ENCODE peak calls at places on chromosomes 16 and 17, in ten cellular contexts. W is left lung, E is psoas muscle, P is HepG2, H is pancreas, L is neural progenitor cell, G is MM.1S, Y is tibial artery, A is adrenal gland, S is cardiac muscle cell. K is an unnamed sample.

GRCh38 chr17:50865060-50865867 is 890 bp downstream of the TOB1 start:
- DNase-seq in W (peak; percentile 91), E (peak; percentile 90), P (peak; percentile 70), H (peak; percentile 82), L (peak; percentile 82), G (peak; percentile 61), Y (peak; percentile 45), A (peak; percentile 66), S (peak; percentile 66), K (peak; percentile 73)

GRCh38 chr17:21537302-21537701 is 155.0 kb upstream of the KCNJ18 start:
- DNase-seq in W (no peak), E (no peak), P (no peak), H (no peak), L (no peak), G (no peak), Y (no peak), A (no peak), S (no peak), K (no peak)

GRCh38 chr16:75909746-75910145 is 183.5 kb upstream of the CPHXL start:
- DNase-seq in W (no peak), E (no peak), P (no peak), H (no peak), L (no peak), G (peak; percentile 76), Y (no peak), A (no peak), S (no peak), K (no peak)

GRCh38 chr16:11328172-11329079 is 16.8 kb upstream of the RMI2 start:
- DNase-seq in W (no peak), E (peak; percentile 78), P (no peak), H (no peak), L (peak; percentile 81), G (peak; percentile 93), Y (peak; percentile 48), A (peak; percentile 78), S (peak; percentile 28), K (peak; percentile 91)

GRCh38 chr16:66604376-66605176 is at the start of gene CMTM3:
- DNase-seq in W (peak; percentile 94), E (peak; percentile 82), P (peak; percentile 54), H (peak; percentile 49), L (peak; percentile 91), G (peak; percentile 29), Y (peak; percentile 50), A (peak; percentile 72), S (peak; percentile 83), K (peak; percentile 73)

GRCh38 chr16:55376045-55376444 is 52.0 kb downstream of the IRX6 start:
- DNase-seq in W (no peak), E (no peak), P (no peak), H (no peak), L (no peak), G (no peak), Y (no peak), A (no peak), S (no peak), K (no peak)

GRCh38 chr17:56425483-56425882 is 168.0 kb upstream of the NOG start:
- DNase-seq in W (no peak), E (no peak), P (no peak), H (no peak), L (no peak), G (no peak), Y (no peak), A (no peak), S (no peak), K (no peak)

GRCh38 chr17:74454197-74455024 is 12.0 kb upstream of the CD300A start:
- DNase-seq in W (peak; percentile 99), E (peak; percentile 96), P (peak; percentile 80), H (peak; percentile 43), L (peak; percentile 38), G (no peak), Y (peak; percentile 91), A (peak; percentile 91), S (no peak), K (peak; percentile 92)

GRCh38 chr17:79812969-79813825 is 16.3 kb upstream of the CBX8 start:
- DNase-seq in W (peak; percentile 70), E (no peak), P (no peak), H (no peak), L (peak; percentile 75), G (no peak), Y (no peak), A (no peak), S (no peak), K (no peak)

GRCh38 chr17:73710095-73710592 is 65.9 kb upstream of the SDK2 start:
- DNase-seq in W (no peak), E (no peak), P (peak; percentile 54), H (peak; percentile 60), L (peak; percentile 83), G (peak; percentile 38), Y (peak; percentile 34), A (peak; percentile 80), S (peak; percentile 85), K (no peak)

GRCh38 chr17:79082311-79083190 is 7.9 kb downstream of the ENGASE start:
- DNase-seq in W (peak; percentile 91), E (peak; percentile 76), P (peak; percentile 27), H (peak; percentile 53), L (peak; percentile 76), G (no peak), Y (no peak), A (peak; percentile 62), S (peak; percentile 39), K (no peak)

GRCh38 chr16:77744136-77744535 is 21.8 kb downstream of the NUDT7 start:
- DNase-seq in W (no peak), E (no peak), P (no peak), H (no peak), L (no peak), G (no peak), Y (no peak), A (no peak), S (no peak), K (no peak)

DNA sequence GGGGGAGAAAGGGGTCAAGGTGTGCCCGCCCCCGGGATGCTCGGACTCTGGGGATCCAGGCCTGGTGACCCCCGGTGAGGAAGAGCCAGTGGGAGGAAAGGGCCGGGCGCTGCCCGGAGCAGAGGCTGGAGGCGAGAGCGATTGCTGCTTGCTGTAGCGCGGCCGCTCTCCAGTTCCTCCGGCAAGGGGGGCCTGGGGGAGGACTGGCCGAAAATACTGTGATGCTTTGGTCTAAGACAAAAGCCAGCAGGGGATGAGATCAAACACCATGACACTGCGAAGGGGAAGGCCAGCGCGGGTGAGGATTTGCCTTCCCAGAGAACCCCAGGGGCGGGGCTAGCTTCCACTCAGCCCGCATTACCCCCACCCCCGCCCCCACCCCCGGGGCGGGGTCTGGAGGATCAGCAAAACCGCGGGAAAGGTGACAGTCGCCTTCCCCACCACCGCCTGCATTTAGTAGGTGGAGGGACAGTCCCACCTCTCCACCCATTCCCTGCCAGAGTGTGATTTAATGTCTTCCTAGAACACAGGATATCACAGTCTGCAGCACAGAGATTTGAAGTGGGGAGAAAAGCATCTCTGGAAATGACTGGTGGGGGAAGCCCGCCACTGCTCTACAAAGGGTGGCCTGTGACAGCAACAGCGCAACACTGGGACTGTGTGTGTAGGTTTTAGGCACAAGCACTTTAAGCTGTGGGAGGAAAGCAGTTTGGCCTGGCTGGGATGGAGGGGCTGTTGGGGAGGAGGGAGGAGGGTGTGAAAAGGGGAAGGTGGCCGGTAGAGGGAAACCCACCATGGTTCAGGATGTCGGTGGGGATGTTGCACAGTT is 25.7 kb downstream of the MRC2 start:
- DNase-seq in W (peak; percentile 90), E (peak; percentile 79), P (no peak), H (peak; percentile 60), L (peak; percentile 95), G (peak; percentile 34), Y (peak; percentile 62), A (peak; percentile 49), S (peak; percentile 45), K (peak; percentile 53)
- H3K27me3 ChIP-seq in W (no peaks in the 10 kb centered on the region), E (no peaks in the 10 kb centered on the region), P (peaks cover 15% of the 10 kb centered on the region), H (no peaks in the 10 kb centered on the region), L (peaks cover 11% of the 10 kb centered on the region), G (peaks cover 10% of the 10 kb centered on the region), Y (no peaks in the 10 kb centered on the region), A (no peaks in the 10 kb centered on the region), S (no peaks in the 10 kb centered on the region), K (no peaks in the 10 kb centered on the region)

GRCh38 chr17:17741346-17742023 is 60.2 kb downstream of the RAI1 start:
- DNase-seq in W (no peak), E (no peak), P (no peak), H (no peak), L (peak; percentile 91), G (no peak), Y (no peak), A (no peak), S (no peak), K (no peak)
- TF ChIP-seq CTCF in W (no peak), E (no peak), P (no peak), H (no peak), L (peak; percentile 29), G (no peak), Y (no peak), A (peak; percentile 25), S (peak; percentile 27), K (no peak)

DNA sequence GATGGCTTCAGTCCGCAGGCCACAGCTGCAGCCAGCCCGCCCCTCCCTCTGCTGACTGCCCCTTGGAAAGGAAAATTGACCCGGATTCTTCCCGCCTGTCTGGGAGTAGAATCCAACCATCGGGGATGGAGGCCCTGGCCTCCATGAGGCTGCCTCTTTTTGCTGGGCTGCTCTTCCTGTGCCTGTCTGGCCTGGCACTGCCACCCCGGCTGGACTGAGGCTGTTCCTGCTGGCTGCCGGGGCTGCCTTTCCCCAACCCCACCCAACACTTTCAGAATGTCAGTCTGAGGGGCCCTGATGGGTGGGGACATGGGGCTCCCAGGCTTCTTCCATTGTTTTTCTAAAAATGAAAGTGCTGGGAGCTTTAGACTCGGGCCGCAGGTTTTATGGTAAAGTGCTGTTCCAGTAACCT is 7.3 kb downstream of the BAHCC1 start:
- DNase-seq in W (no peak), E (no peak), P (no peak), H (no peak), L (no peak), G (no peak), Y (no peak), A (no peak), S (no peak), K (no peak)
- H3K27me3 ChIP-seq in W (no peaks in the 10 kb centered on the region), E (no peaks in the 10 kb centered on the region), P (peaks cover 2% of the 10 kb centered on the region), H (no peaks in the 10 kb centered on the region), L (peaks cover 51% of the 10 kb centered on the region), G (peaks cover 94% of the 10 kb centered on the region), Y (no peaks in the 10 kb centered on the region), A (no peaks in the 10 kb centered on the region), S (no peaks in the 10 kb centered on the region), K (no peaks in the 10 kb centered on the region)

GRCh38 chr17:45813051-45813731 is 29.1 kb downstream of the CRHR1 start:
- DNase-seq in W (no peak), E (no peak), P (no peak), H (no peak), L (peak; percentile 91), G (no peak), Y (no peak), A (no peak), S (peak; percentile 63), K (no peak)

GRCh38 chr17:45814622-45815606 is 29.8 kb upstream of the SPPL2C start:
- DNase-seq in W (no peak), E (no peak), P (no peak), H (no peak), L (no peak), G (no peak), Y (no peak), A (no peak), S (no peak), K (no peak)

GRCh38 chr17:45809484-45809883 is 25.4 kb downstream of the CRHR1 start:
- DNase-seq in W (peak; percentile 64), E (no peak), P (no peak), H (no peak), L (no peak), G (no peak), Y (no peak), A (no peak), S (no peak), K (no peak)

GRCh38 chr17:45808845-45809244 is 24.7 kb downstream of the CRHR1 start:
- DNase-seq in W (no peak), E (no peak), P (no peak), H (no peak), L (no peak), G (no peak), Y (no peak), A (no peak), S (no peak), K (no peak)

GRCh38 chr17:45812102-45812501 is 28.0 kb downstream of the CRHR1 start:
- DNase-seq in W (no peak), E (no peak), P (peak; percentile 29), H (no peak), L (peak; percentile 51), G (no peak), Y (no peak), A (no peak), S (no peak), K (no peak)
- TF ChIP-seq CTCF in W (no peak), E (peak; percentile 30), P (peak; percentile 32), H (no peak), L (peak; percentile 47), G (peak; percentile 18), Y (no peak), A (no peak), S (no peak), K (no peak)

K was measured in uterus.